ENCODE peak calls at places on chromosomes 1 and 21, in six cellular contexts. S, J, Y, E, Q and C are unnamed samples.

GRCh38 chr21:44867999-44868700 is 5.3 kb downstream of the PTTG1IP start:
- DNase-seq in Y (no peak), J (no peak), E (no peak), S (no peak), Q (no peak), C (no peak)

GRCh38 chr1:30305061-30305460 is 418.3 kb downstream of the MATN1 start:
- DNase-seq in S (no peak), E (no peak), J (no peak), Y (peak; percentile 11), Q (no peak), C (no peak)

GRCh38 chr1:233704125-233704881 is 90.4 kb downstream of the KCNK1 start:
- DNase-seq in E (peak; percentile 22), Y (no peak), J (no peak), S (no peak), Q (no peak), C (no peak)

GRCh38 chr1:30670195-30671060 is 53.0 kb downstream of the MATN1 start:
- DNase-seq in Q (no peak), J (no peak), Y (no peak), S (no peak), E (peak; percentile 11), C (no peak)

GRCh38 chr1:51444534-51445192 is 74.4 kb downstream of the EPS15 start:
- DNase-seq in Q (no peak), Y (no peak), J (no peak), S (no peak), E (no peak), C (no peak)

GRCh38 chr21:32682696-32683474 is 44.9 kb downstream of the SYNJ1 start:
- DNase-seq in J (no peak), E (no peak), S (no peak), Q (no peak), Y (no peak), C (no peak)

GRCh38 chr1:167991546-167991945 is 54.7 kb upstream of the MPC2 start:
- DNase-seq in Q (no peak), E (no peak), S (no peak), J (no peak), Y (no peak), C (no peak)

GRCh38 chr1:84289169-84289785 is 12.2 kb upstream of the SAMD13 start:
- DNase-seq in Q (no peak), E (no peak), S (no peak), Y (no peak), J (no peak), C (no peak)

GRCh38 chr1:153032677-153033308 is 1.8 kb downstream of the SPRR1B start:
- DNase-seq in S (no peak), J (peak; percentile 71), Y (no peak), Q (no peak), E (peak; percentile 41), C (no peak)

GRCh38 chr1:152347116-152347728 is 12.6 kb downstream of the FLG2 start:
- DNase-seq in J (peak; percentile 33), Q (no peak), Y (no peak), E (peak; percentile 18), S (no peak), C (no peak)

GRCh38 chr1:202376247-202376646 is 27.7 kb downstream of the PPP1R12B start:
- DNase-seq in Y (no peak), Q (no peak), J (no peak), S (no peak), E (no peak), C (no peak)

GRCh38 chr1:59298178-59298583 is 1.3 kb downstream of the FGGY start:
- DNase-seq in S (no peak), Y (no peak), Q (no peak), J (no peak), E (no peak), C (no peak)

GRCh38 chr1:23772049-23772853 is 6.0 kb upstream of the PITHD1 start:
- DNase-seq in J (peak; percentile 81), S (peak; percentile 93), Y (peak; percentile 89), Q (peak; percentile 91), E (peak; percentile 46), C (peak; percentile 94)

GRCh38 chr1:180155202-180155682 is 573 bp downstream of the QSOX1 start:
- DNase-seq in E (no peak), Y (no peak), J (no peak), S (peak; percentile 56), Q (no peak), C (no peak)

GRCh38 chr1:60169206-60169605 is 95.6 kb upstream of the C1orf87 start:
- DNase-seq in Q (no peak), Y (no peak), E (peak; percentile 63), S (no peak), J (no peak), C (no peak)

GRCh38 chr1:77514871-77515776 is 167.3 kb downstream of the ZZZ3 start:
- DNase-seq in E (peak; percentile 66), J (no peak), Q (no peak), Y (no peak), S (no peak), C (no peak)

GRCh38 chr1:229102741-229103480 is 168.0 kb upstream of the RAB4A start:
- DNase-seq in Q (no peak), J (no peak), Y (no peak), S (peak; percentile 14), E (no peak), C (no peak)
- TF ChIP-seq CTCF in Q (no peak), J (no peak), Y (no peak), S (no peak), E (no peak), C (no peak)

DNA sequence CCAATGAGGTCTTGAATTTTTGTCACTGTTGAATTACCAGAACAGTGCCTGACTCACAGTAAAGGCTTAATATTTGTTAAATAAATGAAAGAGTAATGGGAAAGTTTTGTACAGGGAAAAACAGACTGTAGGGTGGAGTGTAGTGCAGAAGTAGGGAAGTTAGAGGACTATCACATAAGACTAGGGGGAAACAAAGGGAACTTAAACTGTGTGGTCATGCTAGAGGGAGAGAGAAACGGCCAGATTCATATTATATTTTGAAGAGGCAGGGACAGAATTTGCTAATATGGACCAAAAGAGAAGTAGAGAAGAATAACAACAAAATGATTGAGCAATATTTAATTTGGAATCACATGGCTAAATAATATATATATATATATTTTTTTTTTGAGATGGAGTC is 14.8 kb downstream of the CTSK start:
- DNase-seq in Q (no peak), J (no peak), E (no peak), Y (no peak), S (no peak), C (no peak)
- TF ChIP-seq CTCF in Q (no peak), J (no peak), E (no peak), Y (no peak), S (no peak), C (no peak)

GRCh38 chr1:8339203-8339600 is 21.3 kb downstream of the SLC45A1 start:
- DNase-seq in J (no peak), Q (no peak), Y (no peak), E (no peak), S (no peak), C (no peak)
- TF ChIP-seq CTCF in J (no peak), Q (no peak), Y (no peak), E (no peak), S (no peak), C (no peak)

DNA sequence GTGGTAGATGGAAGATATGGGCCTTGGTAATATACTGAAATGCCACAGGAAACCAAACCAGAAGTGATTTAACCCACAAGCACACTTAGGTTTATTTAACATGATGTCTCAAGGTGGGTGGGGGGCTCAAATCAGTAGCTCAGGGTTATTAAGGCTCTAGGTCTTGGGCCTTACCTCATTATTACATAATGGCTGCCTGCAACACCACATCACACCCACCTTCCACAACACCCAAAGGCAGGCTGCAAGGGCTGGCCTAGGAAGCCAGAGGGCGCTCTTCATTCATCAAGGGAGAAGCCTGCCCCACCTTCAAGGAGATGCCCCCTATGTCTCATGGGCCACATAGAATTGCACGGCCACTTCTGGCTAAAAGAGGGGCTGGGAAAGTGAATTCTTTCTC is 6.0 kb downstream of the TFF1 start:
- DNase-seq in Q (no peak), S (no peak), E (no peak), Y (no peak), J (no peak), C (no peak)
- TF ChIP-seq CTCF in Q (no peak), S (no peak), E (no peak), Y (no peak), J (peak; percentile 44), C (no peak)

DNA sequence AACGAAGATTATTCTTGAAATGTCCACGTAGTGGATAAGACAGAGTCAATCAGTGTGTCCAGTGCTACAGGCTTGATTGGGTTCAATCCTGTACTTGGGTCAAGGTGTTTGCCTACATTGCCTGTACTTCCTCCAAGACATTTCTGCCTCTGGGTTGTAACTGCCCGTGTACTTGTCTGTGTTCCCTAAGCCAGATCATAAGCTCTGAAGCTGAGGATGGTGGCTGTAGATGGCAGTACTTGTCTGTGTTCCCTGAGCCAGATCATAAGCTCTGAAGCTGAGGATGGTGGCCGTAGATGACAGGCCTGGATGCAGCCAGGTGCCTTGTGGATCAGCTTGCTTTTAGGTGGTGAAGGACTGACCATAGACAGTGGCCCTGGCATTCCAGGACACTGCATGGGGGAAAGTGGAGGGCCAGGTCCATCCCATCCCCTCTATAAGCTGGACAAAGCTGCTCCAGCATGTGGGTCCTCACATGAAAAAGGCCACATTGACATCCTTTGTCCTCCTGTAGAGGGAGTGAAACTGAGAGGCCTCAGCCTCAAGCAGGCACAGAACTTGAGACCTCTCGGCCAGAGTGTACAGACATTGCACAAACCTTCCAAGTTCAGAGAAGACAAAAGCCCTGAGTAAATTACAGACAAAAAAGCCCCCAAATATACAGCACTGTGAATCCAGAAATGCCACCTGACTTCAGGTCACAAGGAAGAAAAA is 2.0 kb upstream of the SRM start:
- DNase-seq in Y (peak; percentile 44), J (no peak), Q (no peak), S (no peak), E (no peak), C (no peak)
- TF ChIP-seq CTCF in Y (no peak), J (no peak), Q (no peak), S (no peak), E (no peak), C (no peak)

GRCh38 chr1:4654764-4655673 is 610 bp downstream of the AJAP1 start:
- DNase-seq in Y (no peak), E (no peak), Q (no peak), S (no peak), J (no peak), C (no peak)
- TF ChIP-seq CTCF in Y (no peak), E (no peak), Q (no peak), S (no peak), J (no peak), C (no peak)